ENCODE peak calls at places on chromosome 6, in four cellular contexts. One of them, this sample, is unnamed.

GRCh38 chr6:16511048-16511660 is 250.1 kb downstream of the ATXN1 start:
- DNase-seq in colonic mucosa: no peak
- DNase-seq in endothelial cell: no peak
- DNase-seq in LNCaP clone FGC: no peak
- DNase-seq in this sample: no peak

GRCh38 chr6:154167163-154167562 is 128.1 kb downstream of the OPRM1 start:
- DNase-seq in colonic mucosa: no peak
- DNase-seq in endothelial cell: no peak
- DNase-seq in LNCaP clone FGC: no peak
- DNase-seq in this sample: peak

GRCh38 chr6:7025861-7026260 is 81.9 kb upstream of the RREB1 start:
- DNase-seq in colonic mucosa: no peak
- DNase-seq in endothelial cell: no peak
- DNase-seq in LNCaP clone FGC: no peak
- DNase-seq in this sample: no peak

GRCh38 chr6:148790404-148790803 is 43.6 kb downstream of the UST start:
- DNase-seq in colonic mucosa: no peak
- DNase-seq in endothelial cell: no peak
- DNase-seq in LNCaP clone FGC: no peak
- DNase-seq in this sample: no peak

GRCh38 chr6:112216699-112217551 is 37.4 kb downstream of the LAMA4 start:
- DNase-seq in colonic mucosa: no peak
- DNase-seq in endothelial cell: no peak
- DNase-seq in LNCaP clone FGC: no peak
- DNase-seq in this sample: no peak

GRCh38 chr6:55954436-55954835 is 79.0 kb upstream of the BMP5 start:
- DNase-seq in colonic mucosa: no peak
- DNase-seq in endothelial cell: no peak
- DNase-seq in LNCaP clone FGC: no peak
- DNase-seq in this sample: no peak

GRCh38 chr6:133610271-133610840 is 278.6 kb upstream of the TCF21 start:
- DNase-seq in colonic mucosa: no peak
- DNase-seq in endothelial cell: no peak
- DNase-seq in LNCaP clone FGC: no peak
- DNase-seq in this sample: no peak

GRCh38 chr6:87551799-87552198 is 38.0 kb downstream of the RARS2 start:
- DNase-seq in colonic mucosa: no peak
- DNase-seq in endothelial cell: no peak
- DNase-seq in LNCaP clone FGC: no peak
- DNase-seq in this sample: no peak

GRCh38 chr6:167858086-167858591 is 31.4 kb downstream of the AFDN start:
- DNase-seq in colonic mucosa: no peak
- DNase-seq in endothelial cell: no peak
- DNase-seq in LNCaP clone FGC: no peak
- DNase-seq in this sample: no peak

GRCh38 chr6:77620290-77620882 is 32.5 kb upstream of the MEI4 start:
- DNase-seq in colonic mucosa: peak
- DNase-seq in endothelial cell: peak
- DNase-seq in LNCaP clone FGC: peak
- DNase-seq in this sample: peak

GRCh38 chr6:62045502-62045901 is 240.5 kb downstream of the KHDRBS2 start:
- DNase-seq in colonic mucosa: no peak
- DNase-seq in endothelial cell: no peak
- DNase-seq in LNCaP clone FGC: no peak
- DNase-seq in this sample: no peak

This sample was measured in DMS153.